ENCODE peak calls at places on chromosomes 1 and 21, in four cellular contexts. W is adrenal gland, P is prostate gland, X is mucosa of descending colon. Z is an unnamed sample.

GRCh38 chr1:62707746-62708123 is 19.5 kb upstream of the DOCK7 start:
- DNase-seq in X (no peak), W (no peak), P (no peak), Z (no peak)

GRCh38 chr1:55070291-55070690 is 30.9 kb downstream of the PCSK9 start:
- DNase-seq in W (no peak), X (no peak), P (no peak), Z (no peak)

GRCh38 chr1:60861949-60862346 is 220.4 kb upstream of the NFIA start:
- DNase-seq in P (no peak), X (no peak), W (no peak), Z (no peak)

GRCh38 chr1:169483500-169483966 is 2.2 kb downstream of the SLC19A2 start:
- DNase-seq in X (no peak), P (peak), W (peak), Z (no peak)

GRCh38 chr21:39430016-39430415 is 15.6 kb downstream of the LCA5L start:
- DNase-seq in P (no peak), W (no peak), X (no peak), Z (no peak)

GRCh38 chr1:217135987-217136894 is 413.0 kb upstream of the ESRRG start:
- DNase-seq in P (no peak), X (no peak), W (no peak), Z (peak)

GRCh38 chr1:171438441-171438840 is 46.9 kb upstream of the PRRC2C start:
- DNase-seq in W (peak), P (no peak), X (no peak), Z (no peak)

GRCh38 chr1:169368406-169368769 is 393 bp downstream of the BLZF1 start:
- DNase-seq in P (peak), X (peak), W (no peak), Z (peak)

GRCh38 chr1:23899070-23899469 is 14.1 kb downstream of the CNR2 start:
- DNase-seq in W (no peak), X (no peak), P (no peak), Z (no peak)

GRCh38 chr1:2463396-2463795 is 12.7 kb upstream of the PLCH2 start:
- DNase-seq in P (no peak), W (no peak), X (no peak), Z (no peak)

GRCh38 chr21:44263221-44263671 is 1.5 kb upstream of the DNMT3L start:
- DNase-seq in X (no peak), W (no peak), P (no peak), Z (no peak)

GRCh38 chr1:67874501-67875111 is 41.3 kb upstream of the GNG12 start:
- DNase-seq in W (no peak), X (no peak), P (no peak), Z (no peak)

GRCh38 chr21:43597845-43598244 is 61.4 kb downstream of the HSF2BP start:
- DNase-seq in X (no peak), P (no peak), W (no peak), Z (no peak)

GRCh38 chr1:944341-945325 is 14.4 kb downstream of the NOC2L start:
- DNase-seq in P (no peak), X (no peak), W (peak), Z (no peak)

GRCh38 chr1:81801834-81802531 is 1.2 kb downstream of the ADGRL2 start:
- DNase-seq in W (peak), P (peak), X (peak), Z (peak)

GRCh38 chr1:214187152-214187900 is 93.6 kb upstream of the SMYD2 start:
- DNase-seq in W (no peak), X (no peak), P (no peak), Z (no peak)

GRCh38 chr1:206551985-206552325 is 44.6 kb downstream of the RASSF5 start:
- DNase-seq in P (no peak), X (no peak), W (no peak), Z (no peak)

GRCh38 chr21:34192646-34193285 is 119.4 kb downstream of the MRPS6 start:
- DNase-seq in X (no peak), W (no peak), P (no peak), Z (peak)

GRCh38 chr1:182142621-182143020 is 81.1 kb upstream of the ZNF648 start:
- DNase-seq in P (no peak), X (no peak), W (no peak), Z (no peak)

GRCh38 chr1:212612251-212612961 is 3.8 kb downstream of the ATF3 start:
- DNase-seq in W (no peak), P (no peak), X (no peak), Z (no peak)

GRCh38 chr21:15063081-15063820 is 1.5 kb downstream of the NRIP1 start:
- DNase-seq in X (peak), P (no peak), W (peak), Z (no peak)

GRCh38 chr1:55402117-55402516 is 187.0 kb upstream of the USP24 start:
- DNase-seq in P (no peak), X (no peak), W (no peak), Z (no peak)

GRCh38 chr21:46443910-46444309 is 14.8 kb upstream of the DIP2A start:
- DNase-seq in X (no peak), W (no peak), P (no peak), Z (no peak)

GRCh38 chr1:60835649-60836048 is 246.7 kb upstream of the NFIA start:
- DNase-seq in X (no peak), W (no peak), P (no peak), Z (no peak)

GRCh38 chr1:179754031-179754624 is 11.0 kb downstream of the FAM163A start:
- DNase-seq in X (no peak), W (peak), P (no peak), Z (no peak)

GRCh38 chr1:24070821-24071393 is 41.0 kb downstream of the MYOM3 start:
- DNase-seq in P (peak), X (peak), W (peak), Z (peak)

GRCh38 chr21:27649323-27649722 is 682.4 kb upstream of the ADAMTS5 start:
- DNase-seq in P (no peak), W (no peak), X (no peak), Z (no peak)

GRCh38 chr1:199685369-199685768 is 342.1 kb upstream of the NR5A2 start:
- DNase-seq in P (no peak), W (no peak), X (no peak), Z (no peak)

GRCh38 chr1:43582162-43582566 is 51.5 kb downstream of the PTPRF start:
- DNase-seq in P (peak), X (peak), W (peak), Z (peak)

GRCh38 chr1:201270616-201271390 is 12.5 kb upstream of the PKP1 start:
- DNase-seq in X (no peak), W (no peak), P (no peak), Z (no peak)

GRCh38 chr1:235552146-235552716 is 48.0 kb upstream of the B3GALNT2 start:
- DNase-seq in W (peak), X (no peak), P (no peak), Z (no peak)

GRCh38 chr1:8524637-8525157 is 206.8 kb downstream of the SLC45A1 start:
- DNase-seq in P (no peak), X (no peak), W (no peak), Z (no peak)

GRCh38 chr1:29934255-29934654 is 697.9 kb downstream of the PTPRU start:
- DNase-seq in P (no peak), X (no peak), W (no peak), Z (no peak)

GRCh38 chr1:50985094-50985493 is 15.0 kb downstream of the CDKN2C start:
- DNase-seq in X (no peak), P (no peak), W (no peak), Z (no peak)

DNA sequence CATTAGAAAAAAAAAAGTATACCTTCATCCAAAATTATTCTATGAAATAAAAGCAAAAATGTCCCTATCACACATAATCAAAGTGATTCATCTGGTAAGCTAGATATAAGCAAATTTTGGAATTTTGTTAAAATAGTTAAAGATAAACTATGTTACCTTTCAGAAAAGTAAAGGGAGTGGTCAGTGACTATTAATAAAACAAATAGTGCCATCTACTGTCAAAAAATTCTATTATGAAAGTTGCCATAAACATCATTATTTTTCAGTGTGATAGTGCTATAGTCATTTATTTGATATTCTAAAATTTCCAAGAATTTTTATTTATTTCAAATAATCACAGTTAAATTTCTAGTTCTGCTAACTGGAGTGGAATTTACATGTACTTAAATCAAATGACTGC is 803.7 kb downstream of the KCNT2 start:
- DNase-seq in X (no peak), P (no peak), W (no peak), Z (no peak)
- TF ChIP-seq CTCF in X (no peak), P (no peak), W (no peak), Z (no peak)

GRCh38 chr1:53327183-53327941 is 508 bp downstream of the LRP8 start:
- DNase-seq in X (peak), W (peak), P (no peak), Z (peak)

GRCh38 chr1:53326598-53327182 is 1.2 kb downstream of the LRP8 start:
- DNase-seq in W (no peak), X (peak), P (no peak), Z (no peak)

GRCh38 chr1:53329183-53329544 is 1.3 kb upstream of the LRP8 start:
- DNase-seq in W (no peak), X (peak), P (no peak), Z (no peak)

GRCh38 chr1:53328009-53328489 is at the start of gene LRP8:
- DNase-seq in X (peak), P (peak), W (peak), Z (peak)

DNA sequence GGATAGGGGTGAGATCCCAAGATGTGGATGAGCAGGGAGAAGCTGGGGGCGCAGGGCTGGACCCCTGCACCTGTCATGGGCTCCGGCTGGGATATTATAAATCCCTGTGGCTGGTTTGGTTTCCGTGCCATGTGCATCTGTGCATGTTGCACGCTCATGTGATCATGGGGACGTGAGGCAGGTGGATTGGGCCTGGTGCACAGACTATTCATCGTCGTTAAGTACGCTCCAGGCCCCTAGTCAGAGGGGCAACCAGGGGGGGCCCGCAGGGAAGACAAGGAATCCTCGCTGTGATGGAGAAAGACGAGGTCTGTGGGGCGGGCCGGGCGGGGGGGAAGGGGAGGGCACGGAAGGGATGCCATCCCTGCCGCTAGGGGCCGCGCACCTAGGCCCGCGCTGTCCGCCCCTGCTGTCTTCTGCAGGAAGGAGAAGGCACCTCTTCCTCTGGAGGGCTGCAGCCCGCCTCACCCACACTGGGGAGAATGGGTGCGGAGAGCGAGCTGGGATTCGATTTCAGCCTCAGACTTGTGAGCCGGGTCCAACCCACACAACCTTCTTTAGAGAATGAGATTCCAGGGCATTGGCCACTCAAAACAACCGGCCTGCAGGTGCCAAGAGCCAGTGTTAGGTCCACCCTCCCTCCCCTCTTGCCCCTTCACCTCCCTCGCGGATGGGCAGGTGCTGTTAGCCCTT is 766 bp upstream of the LRP8 start:
- DNase-seq in P (no peak), W (no peak), X (no peak), Z (peak)
- TF ChIP-seq CTCF in P (no peak), W (no peak), X (no peak), Z (no peak)

GRCh38 chr1:31208361-31208945 is 31.2 kb downstream of the NKAIN1 start:
- DNase-seq in P (no peak), X (no peak), W (no peak), Z (no peak)
- TF ChIP-seq CTCF in P (no peak), X (no peak), W (no peak), Z (no peak)

DNA sequence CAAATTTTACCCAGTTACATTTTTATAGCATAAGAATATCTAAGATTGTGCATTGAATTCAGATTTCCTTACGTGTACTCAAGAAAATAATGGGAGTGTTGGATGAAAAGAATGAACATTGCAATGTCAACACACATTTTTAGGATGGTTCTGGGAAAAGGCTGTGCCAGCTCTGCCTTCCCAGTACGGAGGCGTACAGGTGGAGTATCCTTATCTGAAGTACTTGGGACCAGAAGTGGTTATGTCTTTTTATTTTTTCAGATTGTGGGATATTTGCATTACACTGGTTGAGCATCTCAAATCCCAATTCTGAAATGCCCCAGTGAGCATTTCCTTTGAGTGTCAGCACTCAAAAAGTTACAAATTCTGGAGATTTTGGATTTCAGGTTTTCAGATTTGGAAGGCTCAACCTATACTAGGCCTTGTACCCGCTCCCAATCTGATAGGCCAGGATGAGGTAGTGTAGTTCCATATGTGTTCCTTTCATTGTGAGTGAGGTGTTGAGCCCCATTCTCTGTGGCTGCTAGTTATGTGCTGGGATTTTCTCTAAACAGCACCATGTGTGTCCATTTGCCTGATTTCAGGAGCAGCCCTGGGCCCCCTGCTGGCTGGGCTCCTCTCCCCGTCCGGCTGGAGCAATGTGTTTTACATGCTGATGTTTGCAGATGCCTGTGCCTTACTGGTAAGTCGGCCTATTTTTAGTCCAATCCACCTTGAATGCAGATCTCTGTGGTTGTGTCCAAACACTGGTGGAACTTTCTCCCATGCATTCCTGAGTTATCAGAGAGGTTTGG is 60.8 kb downstream of the SLC37A1 start:
- DNase-seq in P (no peak), W (no peak), X (peak), Z (no peak)
- TF ChIP-seq CTCF in P (no peak), W (no peak), X (no peak), Z (no peak)

GRCh38 chr1:150268342-150268705 is 492 bp downstream of the APH1A start:
- DNase-seq in P (peak), W (peak), X (peak), Z (no peak)

GRCh38 chr1:150267896-150268295 is 920 bp downstream of the APH1A start:
- DNase-seq in W (peak), P (no peak), X (no peak), Z (no peak)

GRCh38 chr1:150273310-150273709 is 720 bp downstream of the C1orf54 start:
- DNase-seq in X (no peak), P (no peak), W (no peak), Z (no peak)

GRCh38 chr1:150268706-150269403 is at the start of gene APH1A:
- DNase-seq in P (peak), X (peak), W (peak), Z (peak)

GRCh38 chr1:150272379-150272840 is at the start of gene C1orf54:
- DNase-seq in X (no peak), W (no peak), P (no peak), Z (no peak)
- TF ChIP-seq CTCF in X (no peak), W (no peak), P (no peak), Z (no peak)

GRCh38 chr1:88079036-88079435 is 605.0 kb upstream of the PKN2 start:
- DNase-seq in X (no peak), W (no peak), P (no peak), Z (no peak)
- TF ChIP-seq CTCF in X (no peak), W (no peak), P (no peak), Z (no peak)